ENCODE peak calls at places on chromosomes 4 and X, in nine cellular contexts. O, V, E, B, D, S, C, H and L are unnamed samples.

GRCh38 chrX:110836982-110837381 is 41.4 kb upstream of the CHRDL1 start:
- DNase-seq in O (no peak), V (no peak), E (no peak), B (peak; percentile 0), D (no peak), S (no peak), C (no peak), H (no peak), L (no peak)

GRCh38 chr4:147740176-147740575 is 8.3 kb downstream of the ARHGAP10 start:
- DNase-seq in O (no peak), V (no peak), E (no peak), B (no peak), D (no peak), S (no peak), C (no peak), H (no peak), L (no peak)

GRCh38 chr4:22029803-22030202 is 81.2 kb upstream of the KCNIP4 start:
- DNase-seq in O (no peak), V (no peak), E (no peak), B (no peak), D (no peak), S (no peak), C (no peak), H (no peak), L (no peak)

GRCh38 chr4:109559625-109559982 is 442 bp upstream of the MCUB start:
- DNase-seq in O (no peak), V (peak; percentile 69), E (no peak), B (peak; percentile 60), D (no peak), S (no peak), C (peak; percentile 23), H (no peak), L (peak; percentile 54)

GRCh38 chrX:40474205-40474626 is 106.6 kb upstream of the ATP6AP2 start:
- DNase-seq in O (no peak), V (peak; percentile 76), E (peak; percentile 38), B (peak; percentile 25), D (no peak), S (peak; percentile 7), C (peak; percentile 3), H (peak; percentile 75), L (no peak)

GRCh38 chr4:56506110-56506705 is 617 bp downstream of the ARL9 start:
- DNase-seq in O (no peak), V (no peak), E (no peak), B (peak; percentile 2), D (no peak), S (no peak), C (no peak), H (peak; percentile 25), L (no peak)

GRCh38 chr4:168781341-168781740 is 228.7 kb downstream of the CBR4 start:
- DNase-seq in O (no peak), V (no peak), E (no peak), B (no peak), D (no peak), S (no peak), C (no peak), H (no peak), L (no peak)

GRCh38 chrX:147957291-147957690 is 23.8 kb upstream of the FMR1NB start:
- DNase-seq in O (no peak), V (no peak), E (no peak), B (no peak), D (no peak), S (no peak), C (no peak), H (no peak), L (no peak)

GRCh38 chrX:67563469-67564448 is 19.9 kb downstream of the AR start:
- DNase-seq in O (no peak), V (no peak), E (peak; percentile 13), B (peak; percentile 74), D (no peak), S (peak; percentile 71), C (peak; percentile 38), H (peak; percentile 43), L (no peak)

DNA sequence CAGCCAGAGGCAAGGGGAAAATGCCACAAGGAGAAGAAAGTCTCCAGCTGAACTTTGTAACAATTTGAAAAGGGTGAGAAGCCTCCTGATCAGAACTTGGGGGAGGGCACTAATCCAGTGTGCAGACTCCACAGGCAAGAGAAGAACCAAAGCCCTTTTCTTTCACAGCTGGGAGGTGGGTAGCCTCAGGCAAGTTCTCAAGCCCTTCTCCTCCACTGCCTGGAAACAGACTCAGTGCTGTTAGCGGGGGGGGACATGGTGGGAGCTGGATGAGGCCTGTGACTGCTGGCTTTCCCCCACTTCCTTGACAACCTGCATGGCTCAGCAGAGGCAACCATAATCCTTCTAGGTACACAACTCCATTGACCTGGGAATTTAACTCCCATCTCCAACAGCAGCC is 92.5 kb downstream of the LHFPL1 start:
- DNase-seq in O (no peak), V (no peak), E (no peak), B (no peak), D (no peak), S (no peak), C (no peak), H (no peak), L (no peak)
- H3K4me3 ChIP-seq in O (no peak overlapping the region), V (no peak overlapping the region), E (no peak overlapping the region), B (no peak overlapping the region), D (no peak overlapping the region), S (no peak overlapping the region), C (no peak overlapping the region), H (no peak overlapping the region), L (no peak overlapping the region)

GRCh38 chrX:72018277-72019112 is 107.8 kb downstream of the NHSL2 start:
- DNase-seq in O (no peak), V (peak; percentile 96), E (peak; percentile 86), B (peak; percentile 92), D (peak; percentile 64), S (peak; percentile 91), C (peak; percentile 82), H (peak; percentile 90), L (peak; percentile 93)
- TF ChIP-seq CTCF in O (peak; percentile 41), V (peak; percentile 56), E (peak; percentile 84), B (peak; percentile 40), D (peak; percentile 80), S (no peak), C (peak; percentile 77), H (peak; percentile 35), L (peak; percentile 75)

GRCh38 chrX:38347136-38347535 is 5.3 kb upstream of the OTC start:
- DNase-seq in O (no peak), V (no peak), E (no peak), B (peak; percentile 86), D (no peak), S (peak; percentile 94), C (peak; percentile 7), H (peak; percentile 85), L (no peak)

GRCh38 chrX:38342853-38343778 is 9.3 kb upstream of the OTC start:
- DNase-seq in O (no peak), V (no peak), E (no peak), B (no peak), D (no peak), S (no peak), C (no peak), H (no peak), L (no peak)

GRCh38 chrX:38351346-38351745 is 1.1 kb upstream of the OTC start:
- DNase-seq in O (no peak), V (no peak), E (no peak), B (no peak), D (no peak), S (no peak), C (no peak), H (no peak), L (no peak)

GRCh38 chrX:38341442-38341841 is 11.0 kb upstream of the OTC start:
- DNase-seq in O (no peak), V (no peak), E (no peak), B (no peak), D (no peak), S (no peak), C (no peak), H (no peak), L (no peak)

GRCh38 chrX:38346150-38346549 is 6.3 kb upstream of the OTC start:
- DNase-seq in O (no peak), V (no peak), E (no peak), B (no peak), D (no peak), S (no peak), C (no peak), H (no peak), L (no peak)
- H3K4me3 ChIP-seq in O (no peak overlapping the region), V (no peak overlapping the region), E (no peak overlapping the region), B (no peak overlapping the region), D (no peak overlapping the region), S (no peak overlapping the region), C (no peak overlapping the region), H (no peak overlapping the region), L (no peak overlapping the region)

GRCh38 chr4:4677825-4678522 is 136.1 kb upstream of the STX18 start:
- DNase-seq in O (peak; percentile 70), V (no peak), E (peak; percentile 10), B (peak; percentile 84), D (no peak), S (peak; percentile 72), C (peak; percentile 5), H (peak; percentile 92), L (no peak)
- TF ChIP-seq CTCF in O (peak; percentile 80), V (peak; percentile 64), E (no peak), B (peak; percentile 87), D (peak; percentile 26), S (peak; percentile 76), C (peak; percentile 57), H (peak; percentile 97), L (peak; percentile 28)